ENCODE peak calls at places on chromosome 20, in four cellular contexts. One of them, this sample, is unnamed.

GRCh38 chr20:61886721-61887658 is 178.7 kb downstream of the TAF4 start:
- DNase-seq in A549: peak; percentile 57
- DNase-seq in K562: peak; percentile 71
- DNase-seq in HepG2: peak; percentile 53
- DNase-seq in this sample: peak; percentile 66

GRCh38 chr20:4550740-4551139 is 171.0 kb upstream of the PRND start:
- DNase-seq in HepG2: no peak
- DNase-seq in K562: no peak
- DNase-seq in A549: no peak
- DNase-seq in this sample: no peak

GRCh38 chr20:47670913-47671312 is 114.4 kb downstream of the SULF2 start:
- DNase-seq in K562: no peak
- DNase-seq in A549: no peak
- DNase-seq in HepG2: no peak
- DNase-seq in this sample: no peak

GRCh38 chr20:1122388-1123315 is 4.2 kb downstream of the PSMF1 start:
- DNase-seq in A549: peak; percentile 57
- DNase-seq in HepG2: peak; percentile 99
- DNase-seq in K562: no peak
- DNase-seq in this sample: no peak

GRCh38 chr20:48632017-48632824 is 195.6 kb downstream of the PREX1 start:
- DNase-seq in HepG2: no peak
- DNase-seq in K562: no peak
- DNase-seq in A549: no peak
- DNase-seq in this sample: no peak

GRCh38 chr20:63977392-63978276 is 1.8 kb downstream of the SAMD10 start:
- DNase-seq in A549: peak; percentile 60
- DNase-seq in K562: no peak
- DNase-seq in HepG2: peak; percentile 87
- DNase-seq in this sample: no peak

GRCh38 chr20:46367234-46367633 is 39.2 kb downstream of the ELMO2 start:
- DNase-seq in K562: no peak
- DNase-seq in HepG2: no peak
- DNase-seq in A549: no peak
- DNase-seq in this sample: no peak

GRCh38 chr20:47304287-47304686 is 52.2 kb downstream of the ZMYND8 start:
- DNase-seq in A549: peak; percentile 55
- DNase-seq in K562: no peak
- DNase-seq in HepG2: no peak
- DNase-seq in this sample: no peak

GRCh38 chr20:11686900-11687543 is 230.7 kb upstream of the BTBD3 start:
- DNase-seq in K562: no peak
- DNase-seq in A549: no peak
- DNase-seq in HepG2: no peak
- DNase-seq in this sample: peak; percentile 66

GRCh38 chr20:57429579-57430202 is 38.5 kb downstream of the RBM38 start:
- DNase-seq in HepG2: peak; percentile 69
- DNase-seq in K562: no peak
- DNase-seq in A549: peak; percentile 44
- DNase-seq in this sample: no peak

GRCh38 chr20:41089555-41089954 is 47.8 kb upstream of the PLCG1 start:
- DNase-seq in HepG2: no peak
- DNase-seq in K562: no peak
- DNase-seq in A549: peak; percentile 11
- DNase-seq in this sample: no peak

GRCh38 chr20:15823718-15824117 is 749.5 kb downstream of the KIF16B start:
- DNase-seq in A549: no peak
- DNase-seq in HepG2: no peak
- DNase-seq in K562: no peak
- DNase-seq in this sample: no peak

GRCh38 chr20:7505835-7506221 is 434.4 kb downstream of the HAO1 start:
- DNase-seq in A549: no peak
- DNase-seq in HepG2: no peak
- DNase-seq in K562: no peak
- DNase-seq in this sample: no peak

GRCh38 chr20:62809530-62810428 is 5.1 kb downstream of the OGFR start:
- DNase-seq in HepG2: no peak
- DNase-seq in K562: no peak
- DNase-seq in A549: no peak
- DNase-seq in this sample: no peak

GRCh38 chr20:26216025-26216424 is 519.4 kb upstream of the ZNF337 start:
- DNase-seq in HepG2: no peak
- DNase-seq in K562: no peak
- DNase-seq in A549: no peak
- DNase-seq in this sample: no peak

GRCh38 chr20:48786916-48787676 is 40.7 kb downstream of the PREX1 start:
- DNase-seq in HepG2: no peak
- DNase-seq in K562: no peak
- DNase-seq in A549: no peak
- DNase-seq in this sample: no peak

GRCh38 chr20:38649275-38649891 is 47.8 kb downstream of the ARHGAP40 start:
- DNase-seq in A549: peak; percentile 46
- DNase-seq in K562: peak; percentile 41
- DNase-seq in HepG2: peak; percentile 59
- DNase-seq in this sample: no peak

GRCh38 chr20:52083627-52084232 is 107.8 kb downstream of the ZFP64 start:
- DNase-seq in K562: peak; percentile 27
- DNase-seq in A549: peak; percentile 69
- DNase-seq in HepG2: peak; percentile 73
- DNase-seq in this sample: peak; percentile 25

GRCh38 chr20:37418591-37418990 is 72.7 kb downstream of the SRC start:
- DNase-seq in K562: no peak
- DNase-seq in A549: no peak
- DNase-seq in HepG2: no peak
- DNase-seq in this sample: no peak

GRCh38 chr20:43379239-43379917 is 78.3 kb upstream of the SRSF6 start:
- DNase-seq in A549: peak; percentile 38
- DNase-seq in K562: no peak
- DNase-seq in HepG2: peak; percentile 27
- DNase-seq in this sample: no peak

GRCh38 chr20:37441023-37441422 is 80.0 kb upstream of the NNAT start:
- DNase-seq in K562: no peak
- DNase-seq in A549: no peak
- DNase-seq in HepG2: no peak
- DNase-seq in this sample: no peak

GRCh38 chr20:44494266-44494665 is 18.6 kb downstream of the TTPAL start:
- DNase-seq in HepG2: no peak
- DNase-seq in K562: no peak
- DNase-seq in A549: peak; percentile 28
- DNase-seq in this sample: no peak
- TF ChIP-seq CEBPB in HepG2: no peak
- TF ChIP-seq CEBPB in K562: no peak
- TF ChIP-seq CEBPB in A549: no peak
- TF ChIP-seq CEBPB in this sample: no peak

GRCh38 chr20:19987046-19987445 is 30.1 kb upstream of the NAA20 start:
- DNase-seq in A549: no peak
- DNase-seq in K562: no peak
- DNase-seq in HepG2: no peak
- DNase-seq in this sample: no peak

GRCh38 chr20:19981091-19981490 is 36.1 kb upstream of the NAA20 start:
- DNase-seq in K562: no peak
- DNase-seq in A549: peak; percentile 29
- DNase-seq in HepG2: no peak
- DNase-seq in this sample: no peak

GRCh38 chr20:19991826-19992225 is 25.3 kb upstream of the NAA20 start:
- DNase-seq in K562: no peak
- DNase-seq in A549: no peak
- DNase-seq in HepG2: no peak
- DNase-seq in this sample: no peak

GRCh38 chr20:19990911-19991707 is 26.1 kb upstream of the NAA20 start:
- DNase-seq in K562: no peak
- DNase-seq in HepG2: no peak
- DNase-seq in A549: no peak
- DNase-seq in this sample: no peak

GRCh38 chr20:19986419-19986818 is 30.7 kb upstream of the NAA20 start:
- DNase-seq in HepG2: no peak
- DNase-seq in A549: peak; percentile 57
- DNase-seq in K562: no peak
- DNase-seq in this sample: no peak
- TF ChIP-seq RNF2 in HepG2: no peak
- TF ChIP-seq RNF2 in A549: no peak
- TF ChIP-seq RNF2 in K562: no peak
- TF ChIP-seq RNF2 in this sample: no peak

GRCh38 chr20:33210371-33210770 is 6.8 kb upstream of the BPIFA3 start:
- DNase-seq in HepG2: no peak
- DNase-seq in K562: no peak
- DNase-seq in A549: no peak
- DNase-seq in this sample: no peak

GRCh38 chr20:33217052-33217451 is at the start of gene BPIFA3:
- DNase-seq in HepG2: no peak
- DNase-seq in A549: no peak
- DNase-seq in K562: no peak
- DNase-seq in this sample: no peak

GRCh38 chr20:33209789-33210188 is 7.4 kb upstream of the BPIFA3 start:
- DNase-seq in A549: peak; percentile 43
- DNase-seq in HepG2: peak; percentile 74
- DNase-seq in K562: peak; percentile 71
- DNase-seq in this sample: no peak

GRCh38 chr20:33211817-33212424 is 5.2 kb upstream of the BPIFA3 start:
- DNase-seq in HepG2: peak; percentile 78
- DNase-seq in A549: peak; percentile 84
- DNase-seq in K562: peak; percentile 66
- DNase-seq in this sample: peak; percentile 39
- TF ChIP-seq CEBPB in HepG2: no peak
- TF ChIP-seq CEBPB in A549: no peak
- TF ChIP-seq CEBPB in K562: no peak
- TF ChIP-seq CEBPB in this sample: no peak

DNA sequence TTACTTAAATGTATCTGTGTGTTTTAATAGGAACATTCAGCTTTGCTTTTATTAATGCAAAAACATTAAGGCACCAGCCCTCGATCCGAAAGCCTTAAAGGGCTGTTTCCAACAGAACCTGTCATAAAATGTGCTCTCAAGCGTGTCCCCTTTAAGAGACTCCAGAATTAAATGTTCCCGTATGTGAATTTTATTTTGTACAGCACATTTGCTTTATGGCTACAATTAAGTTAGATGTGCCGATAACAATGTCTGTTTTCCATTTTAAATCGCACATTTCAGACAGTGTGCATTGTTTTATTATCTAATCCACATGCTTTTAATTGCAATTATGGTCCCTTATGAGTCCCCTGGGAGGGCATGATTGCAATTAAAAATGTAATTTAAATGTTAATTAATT is 198.9 kb downstream of the TSHZ2 start:
- DNase-seq in A549: no peak
- DNase-seq in HepG2: no peak
- DNase-seq in K562: no peak
- DNase-seq in this sample: no peak
- TF ChIP-seq RNF2 in A549: no peak
- TF ChIP-seq RNF2 in HepG2: no peak
- TF ChIP-seq RNF2 in K562: no peak
- TF ChIP-seq RNF2 in this sample: no peak

GRCh38 chr20:49955167-49955566 is 19.0 kb downstream of the RNF114 start:
- DNase-seq in HepG2: no peak
- DNase-seq in A549: no peak
- DNase-seq in K562: no peak
- DNase-seq in this sample: no peak

GRCh38 chr20:49957487-49957938 is 21.3 kb downstream of the RNF114 start:
- DNase-seq in HepG2: peak; percentile 56
- DNase-seq in K562: no peak
- DNase-seq in A549: peak; percentile 52
- DNase-seq in this sample: no peak

GRCh38 chr20:49951160-49951559 is 15.0 kb downstream of the RNF114 start:
- DNase-seq in HepG2: no peak
- DNase-seq in A549: no peak
- DNase-seq in K562: no peak
- DNase-seq in this sample: no peak

GRCh38 chr20:49961413-49961812 is 21.4 kb upstream of the SNAI1 start:
- DNase-seq in K562: no peak
- DNase-seq in A549: no peak
- DNase-seq in HepG2: no peak
- DNase-seq in this sample: no peak

GRCh38 chr20:49956689-49957443 is 20.7 kb downstream of the RNF114 start:
- DNase-seq in K562: no peak
- DNase-seq in A549: no peak
- DNase-seq in HepG2: peak; percentile 75
- DNase-seq in this sample: no peak
- TF ChIP-seq CEBPB in K562: no peak
- TF ChIP-seq CEBPB in A549: no peak
- TF ChIP-seq CEBPB in HepG2: no peak
- TF ChIP-seq CEBPB in this sample: no peak

GRCh38 chr20:50774515-50774914 is 20.3 kb upstream of the BCAS4 start:
- DNase-seq in K562: no peak
- DNase-seq in HepG2: no peak
- DNase-seq in A549: no peak
- DNase-seq in this sample: no peak
- TF ChIP-seq RNF2 in K562: no peak
- TF ChIP-seq RNF2 in HepG2: no peak
- TF ChIP-seq RNF2 in A549: no peak
- TF ChIP-seq RNF2 in this sample: no peak

GRCh38 chr20:59747671-59748515 is 143.6 kb downstream of the PHACTR3 start:
- DNase-seq in A549: no peak
- DNase-seq in HepG2: no peak
- DNase-seq in K562: no peak
- DNase-seq in this sample: no peak
- TF ChIP-seq CEBPB in A549: no peak
- TF ChIP-seq CEBPB in HepG2: no peak
- TF ChIP-seq CEBPB in K562: no peak
- TF ChIP-seq CEBPB in this sample: no peak

This sample was measured in H1.